ENCODE peak calls at places on chromosomes 11 and 22, in eight cellular contexts. C is globus pallidus; D is glutamatergic neuron; W is activated naive CD4-positive, alpha-beta T cell treated with Interleukin-2 at 50 U/mL for 16 hours; F is thoracic aorta; E is cardiac muscle cell; M is PC-9; I is NCI-H1417. U is an unnamed sample.

GRCh38 chr22:39474351-39474991 is 17.7 kb downstream of the MGAT3 start:
- DNase-seq in M (peak), F (no peak), E (no peak), I (no peak), W (no peak), C (no peak), D (no peak), U (no peak)

GRCh38 chr11:102560555-102561011 is 30.0 kb upstream of the MMP7 start:
- DNase-seq in D (no peak), E (peak), M (no peak), W (no peak), I (no peak), C (peak), F (no peak), U (peak)

GRCh38 chr11:48109046-48109666 is 107.5 kb upstream of the OR4B1 start:
- DNase-seq in D (no peak), F (no peak), C (peak), W (no peak), E (peak), M (peak), I (peak), U (peak)

GRCh38 chr11:5923427-5923776 is 18.6 kb upstream of the OR56A3 start:
- DNase-seq in E (no peak), W (no peak), M (no peak), D (no peak), I (no peak), C (no peak), F (no peak), U (no peak)

GRCh38 chr11:65416341-65417185 is 6.0 kb upstream of the NEAT1 start:
- DNase-seq in M (peak), W (peak), C (peak), E (peak), F (peak), I (peak), D (peak), U (peak)

GRCh38 chr11:2175659-2176058 is 4.0 kb upstream of the TH start:
- DNase-seq in E (peak), C (no peak), F (no peak), I (no peak), W (no peak), D (no peak), M (peak), U (no peak)

GRCh38 chr11:58968251-58968711 is 29.0 kb downstream of the GLYATL1 start:
- DNase-seq in E (no peak), M (no peak), F (no peak), W (no peak), I (no peak), C (peak), D (no peak), U (no peak)

GRCh38 chr11:10916674-10917073 is 58.8 kb upstream of the ZBED5 start:
- DNase-seq in M (no peak), D (no peak), F (no peak), W (no peak), C (no peak), E (no peak), I (no peak), U (no peak)

GRCh38 chr11:70717961-70718595 is 319.7 kb downstream of the CTTN start:
- DNase-seq in E (no peak), M (no peak), F (no peak), D (peak), I (no peak), W (no peak), C (no peak), U (peak)

GRCh38 chr11:67311556-67312082 is 8.3 kb downstream of the SSH3 start:
- DNase-seq in M (no peak), C (no peak), I (no peak), F (no peak), D (no peak), E (no peak), W (peak), U (no peak)

GRCh38 chr11:66047541-66048365 is 1.2 kb downstream of the GAL3ST3 start:
- DNase-seq in M (no peak), C (no peak), D (no peak), E (no peak), W (no peak), I (no peak), F (no peak), U (no peak)

GRCh38 chr11:121131656-121132055 is 30.6 kb downstream of the TECTA start:
- DNase-seq in C (no peak), E (no peak), D (no peak), M (no peak), F (no peak), I (no peak), W (no peak), U (no peak)

GRCh38 chr11:66745356-66746235 is 16.6 kb upstream of the SPTBN2 start:
- DNase-seq in D (no peak), E (no peak), M (peak), F (no peak), W (peak), I (peak), C (no peak), U (no peak)

GRCh38 chr11:101446238-101446637 is 137.6 kb downstream of the TRPC6 start:
- DNase-seq in W (no peak), F (no peak), I (no peak), M (peak), E (peak), D (no peak), C (no peak), U (no peak)

GRCh38 chr11:30914143-30914762 is 328.1 kb upstream of the MPPED2 start:
- DNase-seq in I (peak), E (peak), D (peak), C (peak), F (no peak), M (no peak), W (no peak), U (peak)